ENCODE peak calls at places on chromosomes 4 and X, in six cellular contexts. W, V, U, D, R and M are unnamed samples.
A peak's percentile ranks its signal among the peaks of the same experiment; 100 is the strongest.

GRCh38 chr4:40180356-40180755 is 16.5 kb upstream of the RHOH start:
- DNase-seq in W (no peak), V (no peak), U (no peak), D (peak; percentile 62), R (peak; percentile 88), M (no peak)

GRCh38 chrX:120726294-120726693 is 96.4 kb upstream of the C1GALT1C1 start:
- DNase-seq in W (no peak), V (no peak), U (no peak), D (no peak), R (no peak), M (no peak)

GRCh38 chrX:49627030-49627777 is 28.4 kb downstream of the GAGE1 start:
- DNase-seq in W (peak; percentile 45), V (no peak), U (peak; percentile 34), D (peak; percentile 20), R (no peak), M (peak; percentile 1)

GRCh38 chrX:11367609-11368430 is 74.6 kb downstream of the AMELX start:
- DNase-seq in W (no peak), V (no peak), U (no peak), D (peak; percentile 59), R (peak; percentile 10), M (no peak)

GRCh38 chr4:48112017-48112667 is 21.9 kb downstream of the TXK start:
- DNase-seq in W (no peak), V (no peak), U (no peak), D (peak; percentile 40), R (peak; percentile 45), M (no peak)

GRCh38 chr4:3783691-3784306 is 17.6 kb downstream of the ADRA2C start:
- DNase-seq in W (no peak), V (no peak), U (peak; percentile 32), D (peak; percentile 35), R (no peak), M (no peak)

GRCh38 chrX:134631404-134632346 is 26.6 kb downstream of the PLAC1 start:
- DNase-seq in W (no peak), V (no peak), U (no peak), D (no peak), R (peak; percentile 76), M (no peak)

GRCh38 chrX:51860679-51861078 is 32.7 kb upstream of the MAGED1 start:
- DNase-seq in W (no peak), V (no peak), U (no peak), D (peak; percentile 60), R (peak; percentile 32), M (no peak)

GRCh38 chr4:172830295-172830764 is 338.3 kb upstream of the GALNT7 start:
- DNase-seq in W (no peak), V (no peak), U (no peak), D (peak; percentile 62), R (peak; percentile 21), M (no peak)

GRCh38 chr4:108159845-108160244 is 8.9 kb downstream of the LEF1 start:
- DNase-seq in W (peak; percentile 39), V (no peak), U (no peak), D (no peak), R (no peak), M (peak; percentile 27)
- H3K9me3 ChIP-seq in W (no peaks in the 10 kb centered on the region), V (no peaks in the 10 kb centered on the region), U (no peaks in the 10 kb centered on the region), D (no peaks in the 10 kb centered on the region), R (no peaks in the 10 kb centered on the region), M (no peaks in the 10 kb centered on the region)

GRCh38 chr4:76987153-76987562 is 37.6 kb downstream of the SEPTIN11 start:
- DNase-seq in W (no peak), V (peak; percentile 25), U (no peak), D (no peak), R (peak; percentile 99), M (no peak)
- H3K27ac ChIP-seq in W (no peak overlapping the region), V (no peak overlapping the region), U (no peak overlapping the region), D (no peak overlapping the region), R (peak overlapping the region; percentile 63), M (no peak overlapping the region)

GRCh38 chrX:137432609-137433008 is 133.3 kb upstream of the ZIC3 start:
- DNase-seq in W (no peak), V (no peak), U (no peak), D (peak; percentile 41), R (no peak), M (no peak)
- TF ChIP-seq CTCF in W (no peak), V (no peak), U (no peak), D (peak; percentile 64), R (no peak), M (no peak)

GRCh38 chr4:189917161-189917891 is 23.3 kb upstream of the FRG1 start:
- DNase-seq in W (no peak), V (no peak), U (no peak), D (no peak), R (no peak), M (no peak)
- H3K9me3 ChIP-seq in W (peaks cover 4% of the 10 kb centered on the region), V (no peaks in the 10 kb centered on the region), U (no peaks in the 10 kb centered on the region), D (peaks cover 6% of the 10 kb centered on the region), R (no peaks in the 10 kb centered on the region), M (peaks cover 10% of the 10 kb centered on the region)

GRCh38 chr4:83272900-83273299 is 11.7 kb downstream of the COQ2 start:
- DNase-seq in W (no peak), V (no peak), U (no peak), D (no peak), R (no peak), M (no peak)
- H3K27ac ChIP-seq in W (no peak overlapping the region), V (no peak overlapping the region), U (no peak overlapping the region), D (no peak overlapping the region), R (no peak overlapping the region), M (no peak overlapping the region)

GRCh38 chrX:41137589-41137988 is 52.3 kb downstream of the USP9X start:
- DNase-seq in W (no peak), V (no peak), U (no peak), D (peak; percentile 27), R (peak; percentile 19), M (no peak)
- TF ChIP-seq CTCF in W (peak; percentile 45), V (peak; percentile 46), U (peak; percentile 38), D (peak; percentile 54), R (peak; percentile 48), M (peak; percentile 35)

GRCh38 chr4:161496-162284 is 37.4 kb downstream of the ZNF718 start:
- DNase-seq in W (no peak), V (no peak), U (no peak), D (no peak), R (no peak), M (no peak)
- H3K9me3 ChIP-seq in W (peaks cover 47% of the 10 kb centered on the region), V (peaks cover 5% of the 10 kb centered on the region), U (peaks cover 58% of the 10 kb centered on the region), D (peaks cover 46% of the 10 kb centered on the region), R (peaks cover 42% of the 10 kb centered on the region), M (peaks cover 81% of the 10 kb centered on the region)

DNA sequence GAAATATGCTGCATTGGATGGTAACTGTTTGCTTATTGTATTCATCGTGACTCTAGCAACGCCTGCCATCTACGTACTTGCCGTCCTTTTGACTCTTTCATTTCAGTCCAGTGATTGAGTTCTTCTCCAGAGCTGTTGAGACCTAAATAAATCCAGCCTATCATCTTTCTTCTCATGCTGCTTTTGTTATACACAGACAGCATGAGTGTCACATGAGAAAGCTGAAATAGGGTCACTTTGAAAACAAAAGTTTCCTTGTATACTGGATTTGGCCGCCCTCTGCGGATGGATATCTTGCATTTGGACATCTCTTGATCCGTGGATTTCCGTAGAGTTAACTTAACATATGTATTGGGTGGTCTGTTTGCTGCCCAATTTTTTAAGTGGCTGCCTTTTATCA is 67.2 kb downstream of the TMPRSS11F start:
- DNase-seq in W (no peak), V (no peak), U (no peak), D (no peak), R (no peak), M (no peak)
- H3K27ac ChIP-seq in W (no peak overlapping the region), V (no peak overlapping the region), U (no peak overlapping the region), D (no peak overlapping the region), R (no peak overlapping the region), M (no peak overlapping the region)

DNA sequence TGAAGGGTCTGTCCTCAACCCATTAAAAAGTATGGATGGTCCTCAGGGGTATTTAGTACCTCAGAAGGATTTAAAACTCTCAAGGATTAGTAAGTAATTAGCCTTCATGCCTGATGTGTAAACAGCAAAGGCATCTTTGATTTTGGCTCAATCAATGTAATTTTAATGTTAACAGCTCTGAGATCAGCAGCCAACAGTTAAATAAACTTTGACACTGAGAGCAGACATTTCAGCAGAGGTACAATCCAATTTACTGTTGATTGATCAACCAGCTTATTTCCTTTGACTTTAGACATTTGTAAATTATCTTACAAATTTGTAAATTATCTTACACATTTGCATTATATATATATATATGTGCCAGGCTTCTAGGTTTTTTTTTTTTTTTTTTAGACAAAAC is 36.9 kb downstream of the STOX2 start:
- DNase-seq in W (no peak), V (no peak), U (no peak), D (no peak), R (no peak), M (no peak)
- TF ChIP-seq CTCF in W (no peak), V (no peak), U (no peak), D (no peak), R (no peak), M (no peak)